ENCODE peak calls at places on chromosomes 5 and 9, in seven cellular contexts. D is PC-9; J is epithelial cell of esophagus; R is AG04450; E is foreskin fibroblast; K is HCT116; X is CD4-positive, alpha-beta T cell. N is an unnamed sample.

GRCh38 chr5:58800861-58801540 is 218.1 kb downstream of the RAB3C start:
- DNase-seq in D (no peak), J (no peak), R (no peak), E (no peak), K (no peak), X (no peak), N (no peak)

GRCh38 chr5:173434270-173434669 is 106.1 kb upstream of the STC2 start:
- DNase-seq in R (no peak), X (no peak), K (no peak), E (no peak), D (no peak), J (no peak), N (no peak)

GRCh38 chr5:59600998-59601397 is 292.5 kb downstream of the PDE4D start:
- DNase-seq in X (no peak), D (no peak), E (no peak), R (no peak), J (no peak), K (no peak), N (no peak)

GRCh38 chr9:120846906-120847305 is 4.2 kb upstream of the PSMD5 start:
- DNase-seq in J (no peak), K (no peak), D (no peak), X (no peak), R (no peak), E (no peak), N (no peak)

GRCh38 chr5:16169550-16169949 is 10.0 kb downstream of the MARCHF11 start:
- DNase-seq in R (no peak), K (no peak), D (no peak), X (no peak), J (no peak), E (no peak), N (no peak)

GRCh38 chr5:132662925-132663770 is 5.2 kb downstream of the IL13 start:
- DNase-seq in X (no peak), K (no peak), R (no peak), E (no peak), D (no peak), J (no peak), N (no peak)

GRCh38 chr5:74552101-74552500 is 88.4 kb downstream of the ENC1 start:
- DNase-seq in E (no peak), D (no peak), R (no peak), J (peak; percentile 20), K (no peak), X (no peak), N (no peak)

GRCh38 chr5:170219615-170220014 is 13.2 kb upstream of the C5orf58 start:
- DNase-seq in E (peak; percentile 72), J (peak; percentile 79), X (no peak), D (peak; percentile 18), R (no peak), K (peak; percentile 45), N (no peak)

GRCh38 chr5:156949424-156949823 is 13.6 kb downstream of the TIMD4 start:
- DNase-seq in X (no peak), E (no peak), D (no peak), J (no peak), R (no peak), K (no peak), N (no peak)

GRCh38 chr5:40681351-40682311 is 1.9 kb downstream of the PTGER4 start:
- DNase-seq in X (peak; percentile 12), K (no peak), R (no peak), E (peak; percentile 36), J (peak; percentile 51), D (no peak), N (peak; percentile 4)

GRCh38 chr5:135223404-135223803 is 175.6 kb downstream of the MACROH2A1 start:
- DNase-seq in D (no peak), X (no peak), J (no peak), K (no peak), R (no peak), E (no peak), N (no peak)

GRCh38 chr5:61474746-61475145 is 142.7 kb downstream of the ZSWIM6 start:
- DNase-seq in J (no peak), D (no peak), X (no peak), K (no peak), E (no peak), R (no peak), N (no peak)

GRCh38 chr5:170861855-170862766 is at the start of gene RANBP17:
- DNase-seq in R (no peak), J (peak; percentile 76), D (peak; percentile 80), E (peak; percentile 83), X (no peak), K (peak; percentile 53), N (peak; percentile 65)

GRCh38 chr5:125326114-125326513 is 579.7 kb upstream of the ZNF608 start:
- DNase-seq in D (no peak), J (peak; percentile 87), E (peak; percentile 88), K (no peak), R (peak; percentile 55), X (no peak), N (no peak)

GRCh38 chr5:44714871-44715580 is 93.7 kb upstream of the MRPS30 start:
- DNase-seq in X (no peak), D (peak; percentile 20), E (no peak), J (no peak), R (no peak), K (no peak), N (no peak)

GRCh38 chr9:93894691-93895079 is 60.5 kb downstream of the BARX1 start:
- DNase-seq in J (no peak), D (no peak), K (no peak), E (no peak), X (no peak), R (no peak), N (no peak)

GRCh38 chr5:1745806-1746370 is 53.7 kb downstream of the MRPL36 start:
- DNase-seq in E (no peak), D (no peak), K (no peak), X (no peak), R (no peak), J (no peak), N (no peak)

GRCh38 chr9:133863193-133863592 is 125.0 kb upstream of the SARDH start:
- DNase-seq in R (no peak), X (no peak), J (no peak), D (no peak), E (no peak), K (no peak), N (no peak)

GRCh38 chr5:122421379-122422081 is 109.5 kb downstream of the SNCAIP start:
- DNase-seq in D (no peak), R (no peak), J (no peak), X (no peak), K (no peak), E (no peak), N (no peak)

GRCh38 chr9:135067091-135067710 is 20.3 kb upstream of the OLFM1 start:
- DNase-seq in K (no peak), R (no peak), E (no peak), D (no peak), X (no peak), J (no peak), N (no peak)

GRCh38 chr9:91029621-91030361 is 228.2 kb downstream of the SYK start:
- DNase-seq in R (no peak), J (no peak), K (no peak), X (no peak), D (no peak), E (no peak), N (no peak)

GRCh38 chr5:41695920-41696582 is 174.2 kb downstream of the OXCT1 start:
- DNase-seq in D (no peak), K (no peak), E (no peak), X (no peak), R (no peak), J (no peak), N (no peak)

GRCh38 chr9:136742640-136743391 is at the start of gene LCN10:
- DNase-seq in X (no peak), R (no peak), K (no peak), J (no peak), D (peak; percentile 63), E (no peak), N (no peak)

GRCh38 chr5:115732026-115732425 is 84.4 kb downstream of the CDO1 start:
- DNase-seq in J (no peak), K (no peak), X (no peak), D (no peak), E (no peak), R (no peak), N (no peak)
- TF ChIP-seq CTCF in J (no peak), K (no peak), X (no peak), D (no peak), E (no peak), R (no peak), N (no peak)

DNA sequence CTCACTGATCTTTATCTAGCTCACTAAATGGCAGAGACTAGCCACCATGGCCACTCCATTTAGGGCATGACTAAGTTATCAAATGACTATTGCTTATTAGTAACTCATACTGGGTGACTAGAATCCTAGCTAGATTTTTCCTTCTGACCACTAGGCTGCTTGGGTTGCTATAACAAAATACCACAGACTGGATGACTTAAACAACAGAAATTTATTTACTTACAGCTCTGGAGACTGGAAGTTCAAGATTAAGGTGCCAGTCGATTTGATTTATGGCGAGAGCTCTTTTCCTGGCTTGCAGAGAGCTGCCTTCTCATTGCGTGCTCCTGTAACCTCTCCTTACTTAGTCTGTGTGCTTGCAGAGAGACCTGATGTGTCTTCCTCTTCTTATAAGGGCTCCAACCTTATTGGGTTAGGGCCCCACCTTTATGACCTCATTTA is 55.0 kb upstream of the APC start:
- DNase-seq in E (no peak), J (no peak), K (no peak), R (no peak), X (no peak), D (no peak), N (no peak)
- TF ChIP-seq CTCF in E (no peak), J (no peak), K (no peak), R (no peak), X (no peak), D (no peak), N (no peak)

DNA sequence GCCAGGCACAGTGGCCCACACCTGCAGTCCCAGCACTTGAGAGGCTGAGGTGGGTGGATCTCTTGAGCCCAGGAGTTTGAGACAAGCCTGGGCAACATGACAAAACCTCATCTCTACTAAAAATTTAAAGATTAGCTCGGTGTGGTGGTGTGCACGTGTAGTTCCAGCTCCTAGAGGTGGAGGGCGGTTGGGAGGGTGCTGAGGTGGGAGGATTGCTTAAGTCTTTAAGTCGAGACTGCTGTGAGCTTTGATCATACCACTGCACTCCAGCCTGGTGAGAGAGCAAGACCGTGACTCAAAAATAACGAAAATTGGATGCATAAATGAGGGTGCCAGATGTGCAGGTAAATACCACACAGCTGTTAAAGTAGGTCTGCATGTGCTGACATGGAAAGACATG is 39.3 kb upstream of the TDRD7 start:
- DNase-seq in D (no peak), J (no peak), K (no peak), X (no peak), R (no peak), E (no peak), N (no peak)
- TF ChIP-seq CTCF in D (no peak), J (no peak), K (no peak), X (no peak), R (no peak), E (no peak), N (no peak)

DNA sequence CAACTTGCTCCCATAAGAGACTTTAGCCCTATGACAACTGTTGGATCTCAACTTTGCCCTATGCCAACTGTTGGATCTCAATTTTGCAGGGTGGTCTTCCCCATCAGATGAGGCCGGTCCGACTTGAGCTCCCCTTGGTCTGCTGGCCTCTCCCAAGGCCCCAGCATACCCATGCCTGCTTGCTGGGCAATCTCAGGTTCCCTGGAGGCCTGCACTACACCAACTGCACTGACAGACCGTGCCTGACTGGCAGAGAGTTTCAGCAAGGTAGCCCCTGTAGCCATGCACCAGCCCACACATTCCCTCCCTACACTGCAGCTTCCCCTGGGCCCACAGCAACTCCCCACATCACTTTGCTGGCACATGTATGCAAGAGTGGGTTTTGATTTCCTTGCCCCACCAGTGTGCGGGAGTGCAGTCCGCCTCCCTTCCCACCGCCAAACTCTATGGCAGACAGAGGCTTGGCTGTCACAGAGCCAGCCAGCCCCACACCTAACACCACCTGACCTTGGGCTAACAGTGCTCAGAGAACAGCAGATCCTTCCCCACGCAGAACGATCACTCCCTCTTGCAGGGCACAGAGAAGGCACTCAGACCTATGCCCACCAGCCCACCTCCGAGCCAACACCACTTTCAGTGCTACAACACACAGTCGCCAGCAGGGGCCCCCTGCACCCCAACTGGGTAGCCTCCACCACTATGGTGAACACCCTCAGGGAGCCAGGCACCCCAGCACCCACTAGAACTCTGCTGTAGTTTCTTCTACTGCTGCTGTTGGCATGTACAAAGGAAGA is 279.9 kb upstream of the COX7C start:
- DNase-seq in D (no peak), J (no peak), X (no peak), R (no peak), E (no peak), K (no peak), N (no peak)
- TF ChIP-seq CTCF in D (no peak), J (no peak), X (no peak), R (no peak), E (no peak), K (no peak), N (no peak)

N was measured in neural crest cell.